ENCODE peak calls at places on chromosomes 2 and 18, in seven cellular contexts. One of them, this sample, is unnamed.

GRCh38 chr2:88575051-88575450 is 52.2 kb downstream of the EIF2AK3 start:
- DNase-seq in HCT116: no peak
- DNase-seq in K562: no peak
- DNase-seq in H1: no peak
- DNase-seq in NT2/D1: no peak
- DNase-seq in HepG2: no peak
- DNase-seq in GM12878: no peak
- DNase-seq in this sample: no peak

GRCh38 chr2:126656311-126657145 is 570 bp downstream of the GYPC start:
- DNase-seq in HCT116: no peak
- DNase-seq in K562: peak
- DNase-seq in H1: peak
- DNase-seq in NT2/D1: no peak
- DNase-seq in HepG2: no peak
- DNase-seq in GM12878: no peak
- DNase-seq in this sample: no peak

GRCh38 chr2:6639870-6640639 is 225.7 kb downstream of the CMPK2 start:
- DNase-seq in HCT116: no peak
- DNase-seq in K562: no peak
- DNase-seq in H1: peak
- DNase-seq in NT2/D1: peak
- DNase-seq in HepG2: no peak
- DNase-seq in GM12878: no peak
- DNase-seq in this sample: no peak

GRCh38 chr18:24544141-24544498 is 83.7 kb downstream of the HRH4 start:
- DNase-seq in HCT116: peak
- DNase-seq in K562: peak
- DNase-seq in H1: no peak
- DNase-seq in NT2/D1: peak
- DNase-seq in HepG2: peak
- DNase-seq in GM12878: no peak
- DNase-seq in this sample: peak

GRCh38 chr2:33146112-33146511 is 199.4 kb downstream of the LTBP1 start:
- DNase-seq in HCT116: no peak
- DNase-seq in K562: no peak
- DNase-seq in H1: no peak
- DNase-seq in NT2/D1: no peak
- DNase-seq in HepG2: no peak
- DNase-seq in GM12878: no peak
- DNase-seq in this sample: no peak

GRCh38 chr2:55163895-55164509 is 68.1 kb downstream of the CLHC1 start:
- DNase-seq in HCT116: no peak
- DNase-seq in K562: no peak
- DNase-seq in H1: no peak
- DNase-seq in NT2/D1: no peak
- DNase-seq in HepG2: no peak
- DNase-seq in GM12878: no peak
- DNase-seq in this sample: no peak

GRCh38 chr2:219285894-219286425 is 6.8 kb downstream of the DNAJB2 start:
- DNase-seq in HCT116: no peak
- DNase-seq in K562: peak
- DNase-seq in H1: no peak
- DNase-seq in NT2/D1: no peak
- DNase-seq in HepG2: no peak
- DNase-seq in GM12878: no peak
- DNase-seq in this sample: peak

GRCh38 chr2:47303341-47304148 is 99.4 kb upstream of the MSH2 start:
- DNase-seq in HCT116: no peak
- DNase-seq in K562: peak
- DNase-seq in H1: no peak
- DNase-seq in NT2/D1: no peak
- DNase-seq in HepG2: no peak
- DNase-seq in GM12878: no peak
- DNase-seq in this sample: no peak

GRCh38 chr2:77028032-77028600 is 494.1 kb downstream of the LRRTM4 start:
- DNase-seq in HCT116: no peak
- DNase-seq in K562: no peak
- DNase-seq in H1: no peak
- DNase-seq in NT2/D1: no peak
- DNase-seq in HepG2: peak
- DNase-seq in GM12878: no peak
- DNase-seq in this sample: no peak

GRCh38 chr2:201151127-201152074 is 31.5 kb upstream of the CASP10 start:
- DNase-seq in HCT116: peak
- DNase-seq in K562: no peak
- DNase-seq in H1: no peak
- DNase-seq in NT2/D1: no peak
- DNase-seq in HepG2: peak
- DNase-seq in GM12878: no peak
- DNase-seq in this sample: no peak

GRCh38 chr18:25737710-25738251 is 352.6 kb downstream of the SS18 start:
- DNase-seq in HCT116: peak
- DNase-seq in K562: no peak
- DNase-seq in H1: no peak
- DNase-seq in NT2/D1: no peak
- DNase-seq in HepG2: peak
- DNase-seq in GM12878: no peak
- DNase-seq in this sample: no peak

GRCh38 chr18:45666520-45666919 is 51.2 kb downstream of the SLC14A2 start:
- DNase-seq in HCT116: no peak
- DNase-seq in K562: no peak
- DNase-seq in H1: no peak
- DNase-seq in NT2/D1: no peak
- DNase-seq in HepG2: peak
- DNase-seq in GM12878: no peak
- DNase-seq in this sample: peak

GRCh38 chr18:23354625-23355024 is 98.5 kb upstream of the RIOK3 start:
- DNase-seq in HCT116: no peak
- DNase-seq in K562: peak
- DNase-seq in H1: peak
- DNase-seq in NT2/D1: no peak
- DNase-seq in HepG2: peak
- DNase-seq in GM12878: no peak
- DNase-seq in this sample: no peak

DNA sequence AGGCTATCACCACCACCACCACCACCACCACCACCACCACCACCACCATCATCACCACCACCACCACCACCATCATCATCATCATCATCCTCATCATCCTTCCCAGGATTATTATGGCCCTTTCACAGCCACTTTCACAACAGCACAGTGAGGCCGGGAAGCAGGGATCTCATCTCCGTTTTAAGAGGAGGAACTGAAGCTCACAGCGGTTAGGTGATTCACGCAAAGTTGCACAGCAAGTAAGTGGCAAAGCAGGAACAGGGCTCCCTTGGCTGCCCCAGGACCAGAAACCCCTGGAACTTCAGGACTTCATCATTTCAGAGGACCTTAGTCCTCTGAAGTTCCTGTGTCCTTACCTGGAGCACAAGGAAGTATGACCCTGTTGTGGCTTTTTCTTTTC is 26.8 kb downstream of the MRPL35 start:
- DNase-seq in HCT116: no peak
- DNase-seq in K562: no peak
- DNase-seq in H1: no peak
- DNase-seq in NT2/D1: no peak
- DNase-seq in HepG2: no peak
- DNase-seq in GM12878: no peak
- DNase-seq in this sample: no peak
- TF ChIP-seq YY1 in HCT116: no peak
- TF ChIP-seq YY1 in K562: no peak
- TF ChIP-seq YY1 in H1: no peak
- TF ChIP-seq YY1 in NT2/D1: no peak
- TF ChIP-seq YY1 in HepG2: no peak
- TF ChIP-seq YY1 in GM12878: no peak
- TF ChIP-seq YY1 in this sample: no peak

GRCh38 chr18:68763082-68763481 is 34.8 kb upstream of the CCDC102B start:
- DNase-seq in HCT116: no peak
- DNase-seq in K562: no peak
- DNase-seq in H1: no peak
- DNase-seq in NT2/D1: no peak
- DNase-seq in HepG2: no peak
- DNase-seq in GM12878: no peak
- DNase-seq in this sample: no peak
- TF ChIP-seq YY1 in HCT116: no peak
- TF ChIP-seq YY1 in K562: no peak
- TF ChIP-seq YY1 in H1: no peak
- TF ChIP-seq YY1 in NT2/D1: no peak
- TF ChIP-seq YY1 in HepG2: no peak
- TF ChIP-seq YY1 in GM12878: no peak
- TF ChIP-seq YY1 in this sample: no peak

DNA sequence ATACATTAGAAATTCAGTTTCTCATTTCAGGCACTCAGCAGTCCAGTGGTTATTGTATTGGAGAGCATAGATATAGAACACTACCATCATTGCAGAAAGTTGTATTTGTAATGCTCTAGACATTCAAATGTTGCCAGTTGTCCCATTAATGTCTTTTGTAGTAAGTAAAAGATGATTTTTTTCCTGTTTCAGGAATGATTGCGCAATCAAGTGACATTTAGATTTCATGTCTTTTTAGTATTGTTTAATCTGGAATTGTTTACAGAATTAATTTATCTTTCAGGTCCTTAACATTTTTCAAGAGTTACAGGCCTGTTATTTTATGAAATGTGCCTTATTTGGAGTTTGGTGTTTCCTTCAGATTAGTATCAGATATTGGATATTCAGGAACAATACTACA is 134.7 kb downstream of the MSTN start:
- DNase-seq in HCT116: no peak
- DNase-seq in K562: no peak
- DNase-seq in H1: no peak
- DNase-seq in NT2/D1: no peak
- DNase-seq in HepG2: no peak
- DNase-seq in GM12878: no peak
- DNase-seq in this sample: no peak
- TF ChIP-seq YY1 in HCT116: no peak
- TF ChIP-seq YY1 in K562: no peak
- TF ChIP-seq YY1 in H1: no peak
- TF ChIP-seq YY1 in NT2/D1: no peak
- TF ChIP-seq YY1 in HepG2: no peak
- TF ChIP-seq YY1 in GM12878: no peak
- TF ChIP-seq YY1 in this sample: no peak

DNA sequence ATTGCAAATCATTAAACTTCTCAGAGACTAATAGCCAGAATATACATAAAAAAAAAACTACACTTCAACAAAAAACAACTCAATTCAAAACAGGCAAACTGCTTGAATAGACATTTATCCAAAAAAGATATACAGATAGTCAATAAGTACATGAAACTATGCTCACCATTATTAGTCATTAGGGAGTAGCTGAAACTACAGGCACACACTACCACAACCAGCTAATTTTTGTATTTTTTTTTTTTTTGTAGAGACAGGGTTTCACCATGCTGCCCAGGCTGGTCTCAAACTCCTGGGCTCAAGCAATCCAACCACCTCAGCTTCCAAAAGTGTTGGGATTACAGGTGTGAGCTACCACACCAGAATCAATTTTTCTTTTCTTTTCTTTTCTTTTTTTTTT is 16.9 kb downstream of the RPRD1A start:
- DNase-seq in HCT116: no peak
- DNase-seq in K562: no peak
- DNase-seq in H1: no peak
- DNase-seq in NT2/D1: no peak
- DNase-seq in HepG2: no peak
- DNase-seq in GM12878: no peak
- DNase-seq in this sample: no peak
- TF ChIP-seq YY1 in HCT116: no peak
- TF ChIP-seq YY1 in K562: no peak
- TF ChIP-seq YY1 in H1: no peak
- TF ChIP-seq YY1 in NT2/D1: no peak
- TF ChIP-seq YY1 in HepG2: no peak
- TF ChIP-seq YY1 in GM12878: no peak
- TF ChIP-seq YY1 in this sample: no peak

This sample was measured in SK-N-SH.